ENCODE peak calls at places on chromosome 14, in nine cellular contexts. C, G, W, U, S, J, F, A and L are unnamed samples.

GRCh38 chr14:61813101-61813596 is 50.9 kb downstream of the SNAPC1 start:
- DNase-seq in G (no peak), A (no peak), J (peak; percentile 12), C (peak; percentile 5), S (no peak), W (no peak), U (no peak), F (no peak), L (no peak)

GRCh38 chr14:54348923-54349615 is 47.7 kb upstream of the CDKN3 start:
- DNase-seq in C (no peak), W (peak; percentile 17), S (no peak), J (peak; percentile 74), A (no peak), G (no peak), F (no peak), U (no peak), L (no peak)

GRCh38 chr14:36316131-36316530 is 4.3 kb downstream of the MBIP start:
- DNase-seq in W (no peak), G (no peak), F (peak; percentile 77), J (no peak), U (no peak), A (no peak), S (no peak), C (peak; percentile 90), L (no peak)

GRCh38 chr14:101716077-101716950 is 45.2 kb upstream of the PPP2R5C start:
- DNase-seq in F (no peak), J (no peak), G (no peak), S (no peak), C (no peak), A (no peak), W (no peak), U (no peak), L (no peak)

GRCh38 chr14:35883677-35884293 is 57.6 kb downstream of the BRMS1L start:
- DNase-seq in U (no peak), F (peak; percentile 46), A (peak; percentile 19), G (no peak), C (peak; percentile 28), J (peak; percentile 51), S (no peak), W (peak; percentile 21), L (no peak)

GRCh38 chr14:101071493-101071891 is 168.0 kb upstream of the RTL1 start:
- DNase-seq in C (no peak), W (no peak), S (no peak), A (no peak), J (no peak), U (no peak), F (no peak), G (no peak), L (no peak)

GRCh38 chr14:102481791-102482238 is 27.8 kb downstream of the ANKRD9 start:
- DNase-seq in U (no peak), C (no peak), G (no peak), S (no peak), F (no peak), A (no peak), W (no peak), J (no peak), L (no peak)

GRCh38 chr14:60151715-60152114 is 13.5 kb downstream of the DHRS7 start:
- DNase-seq in F (peak; percentile 59), G (no peak), S (peak; percentile 20), U (no peak), A (peak; percentile 14), C (peak; percentile 14), J (peak; percentile 91), W (no peak), L (peak; percentile 60)

GRCh38 chr14:68062651-68063050 is 243.1 kb downstream of the RAD51B start:
- DNase-seq in G (no peak), U (no peak), S (no peak), F (no peak), W (no peak), A (no peak), C (no peak), J (no peak), L (no peak)

GRCh38 chr14:56216631-56217379 is 98.6 kb downstream of the PELI2 start:
- DNase-seq in W (no peak), S (no peak), F (peak; percentile 76), J (peak; percentile 27), C (peak; percentile 91), U (no peak), G (peak; percentile 41), A (no peak), L (no peak)

GRCh38 chr14:65461730-65462129 is 49.2 kb downstream of the FUT8 start:
- DNase-seq in J (peak; percentile 14), U (peak; percentile 8), F (no peak), C (no peak), A (no peak), S (no peak), G (no peak), W (no peak), L (peak; percentile 68)

GRCh38 chr14:33280646-33281045 is 342.0 kb downstream of the NPAS3 start:
- DNase-seq in J (peak; percentile 23), A (no peak), S (no peak), C (no peak), F (no peak), W (no peak), G (no peak), U (no peak), L (no peak)

GRCh38 chr14:102810523-102810922 is 33.3 kb downstream of the TRAF3 start:
- DNase-seq in A (no peak), C (no peak), J (no peak), F (no peak), S (no peak), W (no peak), U (no peak), G (no peak), L (no peak)

GRCh38 chr14:70654609-70655008 is 12.9 kb downstream of the TTC9 start:
- DNase-seq in G (no peak), C (no peak), A (no peak), U (no peak), F (no peak), S (no peak), W (no peak), J (no peak), L (no peak)

GRCh38 chr14:59870277-59871165 is at the start of gene RTN1:
- DNase-seq in U (no peak), F (peak; percentile 68), S (no peak), G (peak; percentile 6), W (peak; percentile 83), A (peak; percentile 15), C (peak; percentile 73), J (peak; percentile 73), L (peak; percentile 63)

GRCh38 chr14:33432407-33433023 is 493.8 kb downstream of the NPAS3 start:
- DNase-seq in W (peak; percentile 41), A (peak; percentile 18), C (peak; percentile 34), G (no peak), U (peak; percentile 42), S (no peak), J (peak; percentile 31), F (peak; percentile 47), L (no peak)

GRCh38 chr14:47346849-47347248 is 328.6 kb downstream of the MDGA2 start:
- DNase-seq in A (no peak), W (no peak), C (no peak), G (no peak), J (no peak), F (no peak), U (no peak), S (no peak), L (no peak)

GRCh38 chr14:96109956-96110355 is 70.8 kb downstream of the C14orf132 start:
- DNase-seq in W (no peak), C (no peak), U (no peak), S (no peak), F (no peak), G (no peak), J (no peak), A (no peak), L (peak; percentile 33)

GRCh38 chr14:100293497-100294212 is 12.6 kb downstream of the SLC25A29 start:
- DNase-seq in S (no peak), G (no peak), W (no peak), C (no peak), J (no peak), F (no peak), A (no peak), U (no peak), L (no peak)

GRCh38 chr14:59739794-59740193 is 130.8 kb downstream of the RTN1 start:
- DNase-seq in U (no peak), F (no peak), C (no peak), W (no peak), S (no peak), G (no peak), A (no peak), J (no peak), L (no peak)

GRCh38 chr14:69012251-69012953 is 33.3 kb upstream of the ACTN1 start:
- DNase-seq in W (no peak), G (no peak), S (no peak), J (peak; percentile 30), C (no peak), U (no peak), A (no peak), F (no peak), L (no peak)

GRCh38 chr14:99735189-99736135 is 51.4 kb downstream of the CYP46A1 start:
- DNase-seq in G (no peak), A (no peak), U (no peak), S (no peak), C (no peak), F (no peak), W (peak; percentile 4), J (no peak), L (no peak)

GRCh38 chr14:76842414-76842813 is 16.2 kb downstream of the LRRC74A start:
- DNase-seq in G (no peak), F (no peak), A (no peak), U (no peak), S (no peak), J (no peak), C (no peak), W (no peak), L (no peak)

GRCh38 chr14:72476657-72477499 is 417.0 kb downstream of the DPF3 start:
- DNase-seq in J (peak; percentile 46), C (no peak), S (peak; percentile 17), U (peak; percentile 95), A (peak; percentile 5), G (no peak), W (no peak), F (no peak), L (no peak)

GRCh38 chr14:77457115-77457521 is 283 bp downstream of the VIPAS39 start:
- DNase-seq in F (no peak), C (peak; percentile 53), S (no peak), G (no peak), U (peak; percentile 9), A (peak; percentile 2), J (no peak), W (no peak), L (no peak)

GRCh38 chr14:96165493-96166474 is 38.9 kb upstream of the BDKRB2 start:
- DNase-seq in A (peak; percentile 45), S (no peak), C (no peak), U (no peak), J (no peak), G (no peak), F (no peak), W (no peak), L (no peak)

GRCh38 chr14:100381386-100382105 is 58.4 kb downstream of the SLC25A47 start:
- DNase-seq in J (no peak), G (no peak), S (no peak), W (peak; percentile 65), F (peak; percentile 57), A (no peak), C (no peak), U (no peak), L (no peak)

GRCh38 chr14:67405771-67406170 is 6.2 kb downstream of the PLEK2 start:
- DNase-seq in U (no peak), G (no peak), J (no peak), W (no peak), A (no peak), C (no peak), S (no peak), F (no peak), L (no peak)

GRCh38 chr14:93430319-93430801 is 379 bp upstream of the UNC79 start:
- DNase-seq in F (peak; percentile 89), U (no peak), A (no peak), C (peak; percentile 80), W (peak; percentile 91), J (peak; percentile 20), S (no peak), G (no peak), L (peak; percentile 62)

GRCh38 chr14:83251402-83251801 is 1717.7 kb upstream of the SEL1L start:
- DNase-seq in U (no peak), C (no peak), A (no peak), J (no peak), G (no peak), F (no peak), W (no peak), S (no peak), L (no peak)

GRCh38 chr14:106129274-106129673 is 602.9 kb downstream of the TMEM121 start:
- DNase-seq in C (no peak), J (no peak), W (no peak), A (no peak), F (no peak), U (no peak), S (no peak), G (no peak), L (no peak)